ENCODE peak calls at places on chromosomes 13 and 19, in four cellular contexts. One of them, this sample, is unnamed.

GRCh38 chr19:56282809-56283208 is 10.3 kb downstream of the EDDM13 start:
- DNase-seq in head of caudate nucleus: no peak
- DNase-seq in NCI-H1694 treated with DMSO at 0.1 percent for 48 hours: no peak
- DNase-seq in T-helper 2 cell: no peak
- DNase-seq in this sample: no peak

GRCh38 chr13:114063545-114064515 is 68.6 kb downstream of the RASA3 start:
- DNase-seq in head of caudate nucleus: peak
- DNase-seq in NCI-H1694 treated with DMSO at 0.1 percent for 48 hours: no peak
- DNase-seq in T-helper 2 cell: no peak
- DNase-seq in this sample: peak

GRCh38 chr13:93562676-93563075 is 336.1 kb downstream of the GPC6 start:
- DNase-seq in head of caudate nucleus: no peak
- DNase-seq in NCI-H1694 treated with DMSO at 0.1 percent for 48 hours: no peak
- DNase-seq in T-helper 2 cell: no peak
- DNase-seq in this sample: no peak

GRCh38 chr19:16603090-16603489 is 24.9 kb downstream of the MED26 start:
- DNase-seq in head of caudate nucleus: no peak
- DNase-seq in NCI-H1694 treated with DMSO at 0.1 percent for 48 hours: no peak
- DNase-seq in T-helper 2 cell: no peak
- DNase-seq in this sample: no peak

GRCh38 chr19:7705387-7706187 is 3.7 kb upstream of the FCER2 start:
- DNase-seq in head of caudate nucleus: peak
- DNase-seq in NCI-H1694 treated with DMSO at 0.1 percent for 48 hours: no peak
- DNase-seq in T-helper 2 cell: peak
- DNase-seq in this sample: no peak

GRCh38 chr19:18229474-18229873 is 3.2 kb upstream of the PDE4C start:
- DNase-seq in head of caudate nucleus: no peak
- DNase-seq in NCI-H1694 treated with DMSO at 0.1 percent for 48 hours: no peak
- DNase-seq in T-helper 2 cell: no peak
- DNase-seq in this sample: no peak

GRCh38 chr19:3067549-3067948 is 5.3 kb upstream of the TLE5 start:
- DNase-seq in head of caudate nucleus: no peak
- DNase-seq in NCI-H1694 treated with DMSO at 0.1 percent for 48 hours: no peak
- DNase-seq in T-helper 2 cell: no peak
- DNase-seq in this sample: no peak

GRCh38 chr19:1758231-1758577 is 4.9 kb downstream of the ONECUT3 start:
- DNase-seq in head of caudate nucleus: no peak
- DNase-seq in NCI-H1694 treated with DMSO at 0.1 percent for 48 hours: no peak
- DNase-seq in T-helper 2 cell: no peak
- DNase-seq in this sample: no peak

GRCh38 chr13:51729853-51730553 is 74.0 kb downstream of the DHRS12 start:
- DNase-seq in head of caudate nucleus: no peak
- DNase-seq in NCI-H1694 treated with DMSO at 0.1 percent for 48 hours: no peak
- DNase-seq in T-helper 2 cell: no peak
- DNase-seq in this sample: no peak

GRCh38 chr13:59680429-59681024 is 483.2 kb downstream of the DIAPH3 start:
- DNase-seq in head of caudate nucleus: no peak
- DNase-seq in NCI-H1694 treated with DMSO at 0.1 percent for 48 hours: peak
- DNase-seq in T-helper 2 cell: no peak
- DNase-seq in this sample: no peak

GRCh38 chr19:11451942-11452813 is 16.7 kb downstream of the PRKCSH start:
- DNase-seq in head of caudate nucleus: peak
- DNase-seq in NCI-H1694 treated with DMSO at 0.1 percent for 48 hours: no peak
- DNase-seq in T-helper 2 cell: no peak
- DNase-seq in this sample: no peak

GRCh38 chr19:10699650-10700335 is 1.4 kb upstream of the QTRT1 start:
- DNase-seq in head of caudate nucleus: peak
- DNase-seq in NCI-H1694 treated with DMSO at 0.1 percent for 48 hours: peak
- DNase-seq in T-helper 2 cell: peak
- DNase-seq in this sample: no peak

GRCh38 chr19:46124638-46125115 is at the start of gene IGFL3:
- DNase-seq in head of caudate nucleus: peak
- DNase-seq in NCI-H1694 treated with DMSO at 0.1 percent for 48 hours: no peak
- DNase-seq in T-helper 2 cell: no peak
- DNase-seq in this sample: no peak

GRCh38 chr13:67139551-67139950 is 90.6 kb downstream of the PCDH9 start:
- DNase-seq in head of caudate nucleus: no peak
- DNase-seq in NCI-H1694 treated with DMSO at 0.1 percent for 48 hours: peak
- DNase-seq in T-helper 2 cell: no peak
- DNase-seq in this sample: no peak

GRCh38 chr13:44311011-44311481 is 62.6 kb upstream of the SERP2 start:
- DNase-seq in head of caudate nucleus: no peak
- DNase-seq in NCI-H1694 treated with DMSO at 0.1 percent for 48 hours: no peak
- DNase-seq in T-helper 2 cell: no peak
- DNase-seq in this sample: no peak

GRCh38 chr13:113216165-113217056 is 7.0 kb downstream of the CUL4A start:
- DNase-seq in head of caudate nucleus: peak
- DNase-seq in NCI-H1694 treated with DMSO at 0.1 percent for 48 hours: no peak
- DNase-seq in T-helper 2 cell: no peak
- DNase-seq in this sample: no peak